ENCODE peak calls at places on chromosome 4, in eight cellular contexts. T is spleen, Q is neural progenitor cell, P is gastrocnemius medialis, Y is mesenchymal stem cell, E is foreskin keratinocyte, M is heart right ventricle, O is fibroblast of lung. R is an unnamed sample.

GRCh38 chr4:61200991-61201526 is 933 bp downstream of the ADGRL3 start:
- DNase-seq in O (peak; percentile 40), Y (peak; percentile 61), M (no peak), P (no peak), T (no peak), Q (peak; percentile 63), E (peak; percentile 45), R (no peak)

GRCh38 chr4:25928320-25928955 is 14.4 kb downstream of the SMIM20 start:
- DNase-seq in M (no peak), Q (no peak), P (no peak), T (no peak), E (no peak), O (no peak), Y (no peak), R (no peak)

GRCh38 chr4:13427599-13428325 is 56.4 kb downstream of the RAB28 start:
- DNase-seq in O (peak; percentile 17), E (peak; percentile 66), Q (no peak), Y (no peak), M (no peak), T (no peak), P (no peak), R (no peak)

GRCh38 chr4:24471623-24472510 is 112.5 kb downstream of the DHX15 start:
- DNase-seq in M (peak; percentile 13), T (no peak), O (peak; percentile 30), P (no peak), Q (peak; percentile 61), Y (peak; percentile 20), E (no peak), R (peak; percentile 11)

GRCh38 chr4:152778656-152779512 is 646 bp downstream of the TIGD4 start:
- DNase-seq in E (peak; percentile 32), T (peak; percentile 77), Q (peak; percentile 77), Y (no peak), P (peak; percentile 2), O (no peak), M (peak; percentile 9), R (peak; percentile 8)

GRCh38 chr4:89708903-89709361 is 128.0 kb downstream of the SNCA start:
- DNase-seq in E (no peak), T (no peak), P (no peak), M (no peak), Q (no peak), Y (peak; percentile 86), O (peak; percentile 66), R (no peak)

GRCh38 chr4:174036111-174036510 is 247.4 kb downstream of the FBXO8 start:
- DNase-seq in P (no peak), Q (no peak), M (no peak), E (no peak), O (no peak), T (no peak), Y (no peak), R (peak; percentile 60)

GRCh38 chr4:2933566-2934076 is 29.6 kb downstream of the NOP14 start:
- DNase-seq in P (no peak), Y (no peak), O (no peak), Q (no peak), M (no peak), E (no peak), T (no peak), R (no peak)

GRCh38 chr4:8725845-8726244 is 133.3 kb downstream of the CPZ start:
- DNase-seq in E (no peak), M (no peak), O (no peak), T (peak; percentile 44), Y (no peak), P (no peak), Q (no peak), R (no peak)

GRCh38 chr4:36385951-36386561 is 104.6 kb downstream of the DTHD1 start:
- DNase-seq in Y (no peak), M (no peak), Q (no peak), O (no peak), T (no peak), P (no peak), E (no peak), R (no peak)

GRCh38 chr4:167595898-167596297 is 361.6 kb upstream of the SPOCK3 start:
- DNase-seq in Y (no peak), Q (no peak), O (no peak), E (peak; percentile 13), P (no peak), M (no peak), T (no peak), R (no peak)

GRCh38 chr4:27836505-27836904 is 975.9 kb downstream of the STIM2 start:
- DNase-seq in T (no peak), E (peak; percentile 63), Q (no peak), O (peak; percentile 30), P (no peak), M (no peak), Y (peak; percentile 63), R (peak; percentile 16)

GRCh38 chr4:94339779-94340178 is 2.9 kb downstream of the HPGDS start:
- DNase-seq in O (no peak), E (no peak), P (no peak), Y (no peak), M (no peak), Q (no peak), T (no peak), R (no peak)

GRCh38 chr4:89064848-89065247 is 7.9 kb upstream of the FAM13A start:
- DNase-seq in T (no peak), P (no peak), E (no peak), M (no peak), Y (no peak), O (peak; percentile 64), Q (no peak), R (no peak)

GRCh38 chr4:125254111-125254510 is 60.6 kb upstream of the FAT4 start:
- DNase-seq in Y (peak; percentile 7), Q (no peak), M (no peak), T (no peak), P (no peak), E (peak; percentile 63), O (peak; percentile 57), R (no peak)

GRCh38 chr4:87057835-87058234 is 123.0 kb downstream of the AFF1 start:
- DNase-seq in O (peak; percentile 71), Y (no peak), P (no peak), Q (no peak), M (no peak), T (no peak), E (no peak), R (no peak)

GRCh38 chr4:183416878-183417277 is 27.6 kb upstream of the CDKN2AIP start:
- DNase-seq in P (no peak), Q (no peak), Y (no peak), E (no peak), O (no peak), M (no peak), T (no peak), R (no peak)

GRCh38 chr4:17009871-17010367 is 111.5 kb upstream of the LDB2 start:
- DNase-seq in Q (no peak), Y (no peak), M (no peak), O (no peak), E (no peak), P (no peak), T (no peak), R (no peak)

GRCh38 chr4:8032381-8032780 is 92.7 kb upstream of the AFAP1 start:
- DNase-seq in T (no peak), E (no peak), Y (no peak), M (no peak), P (no peak), Q (no peak), O (no peak), R (no peak)

DNA sequence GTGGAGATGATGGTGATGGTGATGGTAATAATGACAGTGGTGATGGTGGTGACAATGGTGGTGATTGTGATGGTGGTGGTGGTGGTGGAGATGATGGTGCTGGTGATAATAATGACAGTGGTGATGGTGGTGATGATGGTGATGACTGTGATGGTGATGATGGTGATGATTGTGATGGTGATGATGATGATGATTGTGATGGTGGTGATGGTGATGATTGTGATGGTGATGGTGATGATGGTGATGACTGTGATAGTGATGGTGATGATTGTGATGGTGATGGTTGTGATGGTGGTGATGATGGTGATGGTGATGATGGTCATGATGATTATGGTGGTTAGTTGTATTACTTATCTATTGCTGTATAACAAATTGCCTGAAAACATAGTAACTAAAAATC is 108.9 kb upstream of the NKX1-1 start:
- DNase-seq in Y (no peak), T (no peak), M (no peak), P (no peak), E (no peak), Q (no peak), O (no peak), R (no peak)
- H3K27me3 ChIP-seq in Y (peaks cover 85% of the 10 kb centered on the region), T (peaks cover 21% of the 10 kb centered on the region), M (peaks cover 64% of the 10 kb centered on the region), P (peaks cover 13% of the 10 kb centered on the region), E (peaks cover 43% of the 10 kb centered on the region), Q (peaks cover 25% of the 10 kb centered on the region), O (peaks cover 12% of the 10 kb centered on the region), R (peaks cover 21% of the 10 kb centered on the region)

DNA sequence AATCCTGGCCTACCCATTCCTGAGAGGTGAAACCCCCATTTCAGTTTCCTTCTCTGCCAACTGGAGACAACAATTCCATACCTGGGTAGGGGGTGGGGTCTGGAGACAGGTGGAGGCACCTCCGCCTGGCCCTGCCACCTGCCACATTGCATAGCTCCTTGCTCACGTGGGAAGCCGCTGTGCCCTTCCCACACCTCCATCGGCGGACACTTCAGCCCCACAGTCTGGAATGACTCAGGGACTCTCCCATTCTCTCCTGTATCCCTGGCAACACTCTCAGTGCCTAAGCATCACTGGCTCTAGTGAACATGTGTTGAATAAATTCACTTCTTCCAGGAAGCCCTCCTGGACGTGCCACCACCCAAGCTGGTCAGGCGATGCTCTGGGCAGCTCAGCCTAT is 21.7 kb downstream of the PPP2R2C start:
- DNase-seq in E (no peak), P (no peak), T (no peak), M (no peak), Q (no peak), Y (no peak), O (no peak), R (no peak)
- H3K27me3 ChIP-seq in E (peaks cover 45% of the 10 kb centered on the region), P (peaks cover 3% of the 10 kb centered on the region), T (no peaks in the 10 kb centered on the region), M (peaks cover 33% of the 10 kb centered on the region), Q (no peaks in the 10 kb centered on the region), Y (peaks cover 75% of the 10 kb centered on the region), O (no peaks in the 10 kb centered on the region), R (peaks cover 99% of the 10 kb centered on the region)

GRCh38 chr4:34043131-34043530 is 2201.2 kb downstream of the ARAP2 start:
- DNase-seq in E (no peak), T (no peak), P (no peak), Q (no peak), M (no peak), Y (peak; percentile 24), O (no peak), R (no peak)
- H3K27me3 ChIP-seq in E (no peaks in the 10 kb centered on the region), T (no peaks in the 10 kb centered on the region), P (no peaks in the 10 kb centered on the region), Q (no peaks in the 10 kb centered on the region), M (no peaks in the 10 kb centered on the region), Y (no peaks in the 10 kb centered on the region), O (no peaks in the 10 kb centered on the region), R (no peaks in the 10 kb centered on the region)

DNA sequence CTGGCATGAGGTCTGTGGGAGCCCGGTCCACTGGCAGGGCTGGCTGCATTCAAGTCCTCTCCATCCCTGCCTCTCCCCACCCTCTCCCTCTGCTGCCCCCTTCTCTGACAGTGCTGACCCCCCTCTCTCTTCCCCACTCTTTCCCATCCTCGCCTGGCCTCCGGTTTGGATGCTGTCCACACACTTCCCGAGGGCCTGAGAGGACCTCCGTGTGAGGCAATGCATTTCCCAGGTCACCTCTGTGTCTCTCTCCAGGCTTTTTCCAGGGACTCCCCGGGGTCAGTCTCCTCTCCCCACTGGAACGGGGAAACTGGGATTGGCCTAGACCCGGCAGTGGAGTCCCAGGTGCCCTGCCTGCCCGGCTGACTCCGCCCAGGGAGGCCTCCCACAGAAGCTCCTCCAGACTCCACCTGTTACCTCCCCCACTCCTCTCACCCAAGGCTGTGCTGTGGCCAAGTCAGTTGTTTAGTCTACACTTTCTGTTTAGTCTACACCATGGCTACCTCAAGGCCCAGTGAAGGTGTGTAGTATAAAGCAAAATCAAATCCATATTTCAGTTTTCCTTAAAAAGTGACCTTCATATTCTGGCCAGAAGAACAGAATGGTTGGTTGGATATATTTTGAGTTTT is 146.8 kb downstream of the PTTG2 start:
- DNase-seq in M (no peak), Q (no peak), Y (no peak), O (no peak), E (no peak), T (no peak), P (no peak), R (no peak)
- H3K27me3 ChIP-seq in M (no peaks in the 10 kb centered on the region), Q (peaks cover 7% of the 10 kb centered on the region), Y (no peaks in the 10 kb centered on the region), O (no peaks in the 10 kb centered on the region), E (no peaks in the 10 kb centered on the region), T (no peaks in the 10 kb centered on the region), P (no peaks in the 10 kb centered on the region), R (no peaks in the 10 kb centered on the region)